ENCODE peak calls at places on chromosomes 16 and 17, in five cellular contexts. N is fibroblast of lung, W is SW 1271, B is NCI-H446 treated with DMSO at 0.1 percent for 48 hours, Z is small intestine. H is an unnamed sample.

GRCh38 chr16:85422374-85423185 is 190.5 kb upstream of the GSE1 start:
- DNase-seq in N (no peak), W (no peak), B (no peak), Z (peak; percentile 97), H (no peak)

GRCh38 chr16:79573071-79573470 is 27.5 kb downstream of the MAF start:
- DNase-seq in N (no peak), W (no peak), B (no peak), Z (no peak), H (no peak)

GRCh38 chr16:27083861-27084261 is 17.1 kb downstream of the C16orf82 start:
- DNase-seq in N (no peak), W (no peak), B (no peak), Z (no peak), H (peak; percentile 54)

GRCh38 chr16:976389-976931 is 5.1 kb upstream of the SOX8 start:
- DNase-seq in N (no peak), W (no peak), B (no peak), Z (no peak), H (no peak)

GRCh38 chr17:39929657-39930407 is 2.3 kb downstream of the LRRC3C start:
- DNase-seq in N (peak; percentile 60), W (no peak), B (no peak), Z (no peak), H (no peak)

GRCh38 chr16:51393381-51394005 is 242.4 kb upstream of the SALL1 start:
- DNase-seq in N (peak; percentile 21), W (no peak), B (no peak), Z (no peak), H (no peak)

GRCh38 chr16:23071202-23072083 is 77.8 kb downstream of the USP31 start:
- DNase-seq in N (no peak), W (no peak), B (no peak), Z (no peak), H (no peak)

GRCh38 chr16:72285728-72286127 is 113.8 kb upstream of the PMFBP1 start:
- DNase-seq in N (peak; percentile 54), W (no peak), B (no peak), Z (no peak), H (no peak)

GRCh38 chr16:17261197-17261858 is 209.4 kb downstream of the XYLT1 start:
- DNase-seq in N (no peak), W (no peak), B (no peak), Z (no peak), H (no peak)

GRCh38 chr16:75044800-75045361 is 46.1 kb downstream of the ZNRF1 start:
- DNase-seq in N (peak; percentile 58), W (no peak), B (no peak), Z (no peak), H (no peak)

GRCh38 chr16:22874394-22874793 is 60.4 kb downstream of the HS3ST2 start:
- DNase-seq in N (no peak), W (no peak), B (peak; percentile 43), Z (no peak), H (no peak)

GRCh38 chr16:72247821-72248253 is 75.9 kb upstream of the PMFBP1 start:
- DNase-seq in N (peak; percentile 38), W (no peak), B (no peak), Z (no peak), H (no peak)

GRCh38 chr17:81419333-81419885 is 24.2 kb downstream of the BAHCC1 start:
- DNase-seq in N (peak; percentile 90), W (no peak), B (peak; percentile 48), Z (peak; percentile 75), H (no peak)

GRCh38 chr17:37813753-37814152 is 68.9 kb upstream of the HNF1B start:
- DNase-seq in N (peak; percentile 42), W (peak; percentile 62), B (no peak), Z (no peak), H (no peak)